ENCODE peak calls at places on chromosomes 2 and 18, in five cellular contexts. G is OCI-LY7, Z is stomach, L is tibial artery, P is kidney. M is an unnamed sample.

GRCh38 chr2:163558286-163559009 is 177.4 kb downstream of the FIGN start:
- DNase-seq in G (no peak), Z (no peak), L (no peak), P (no peak), M (no peak)

GRCh38 chr2:203155406-203155805 is 83.4 kb upstream of the CYP20A1 start:
- DNase-seq in G (peak), Z (no peak), L (no peak), P (no peak), M (peak)

GRCh38 chr2:214465386-214466146 is 54.7 kb downstream of the VWC2L start:
- DNase-seq in G (no peak), Z (no peak), L (peak), P (no peak), M (no peak)

GRCh38 chr2:121340926-121341325 is 55.9 kb upstream of the TFCP2L1 start:
- DNase-seq in G (no peak), Z (no peak), L (no peak), P (no peak), M (no peak)

GRCh38 chr2:230360028-230360427 is 33.0 kb downstream of the SP140L start:
- DNase-seq in G (no peak), Z (no peak), L (no peak), P (no peak), M (no peak)

GRCh38 chr2:235468978-235469694 is 24.7 kb upstream of the AGAP1 start:
- DNase-seq in G (no peak), Z (peak), L (peak), P (no peak), M (no peak)

GRCh38 chr2:174965992-174966789 is 39.0 kb downstream of the CHN1 start:
- DNase-seq in G (no peak), Z (no peak), L (no peak), P (no peak), M (peak)

GRCh38 chr2:112163541-112163981 is 25.4 kb downstream of the FBLN7 start:
- DNase-seq in G (no peak), Z (no peak), L (no peak), P (peak), M (no peak)

GRCh38 chr2:230913406-230913805 is 11.6 kb downstream of the GPR55 start:
- DNase-seq in G (peak), Z (peak), L (no peak), P (no peak), M (peak)

GRCh38 chr2:64847930-64848329 is 141.3 kb upstream of the SLC1A4 start:
- DNase-seq in G (no peak), Z (no peak), L (peak), P (no peak), M (no peak)
- H3K27ac ChIP-seq in G (no peak), Z (no peak), L (no peak), P (no peak), M (no peak)

DNA sequence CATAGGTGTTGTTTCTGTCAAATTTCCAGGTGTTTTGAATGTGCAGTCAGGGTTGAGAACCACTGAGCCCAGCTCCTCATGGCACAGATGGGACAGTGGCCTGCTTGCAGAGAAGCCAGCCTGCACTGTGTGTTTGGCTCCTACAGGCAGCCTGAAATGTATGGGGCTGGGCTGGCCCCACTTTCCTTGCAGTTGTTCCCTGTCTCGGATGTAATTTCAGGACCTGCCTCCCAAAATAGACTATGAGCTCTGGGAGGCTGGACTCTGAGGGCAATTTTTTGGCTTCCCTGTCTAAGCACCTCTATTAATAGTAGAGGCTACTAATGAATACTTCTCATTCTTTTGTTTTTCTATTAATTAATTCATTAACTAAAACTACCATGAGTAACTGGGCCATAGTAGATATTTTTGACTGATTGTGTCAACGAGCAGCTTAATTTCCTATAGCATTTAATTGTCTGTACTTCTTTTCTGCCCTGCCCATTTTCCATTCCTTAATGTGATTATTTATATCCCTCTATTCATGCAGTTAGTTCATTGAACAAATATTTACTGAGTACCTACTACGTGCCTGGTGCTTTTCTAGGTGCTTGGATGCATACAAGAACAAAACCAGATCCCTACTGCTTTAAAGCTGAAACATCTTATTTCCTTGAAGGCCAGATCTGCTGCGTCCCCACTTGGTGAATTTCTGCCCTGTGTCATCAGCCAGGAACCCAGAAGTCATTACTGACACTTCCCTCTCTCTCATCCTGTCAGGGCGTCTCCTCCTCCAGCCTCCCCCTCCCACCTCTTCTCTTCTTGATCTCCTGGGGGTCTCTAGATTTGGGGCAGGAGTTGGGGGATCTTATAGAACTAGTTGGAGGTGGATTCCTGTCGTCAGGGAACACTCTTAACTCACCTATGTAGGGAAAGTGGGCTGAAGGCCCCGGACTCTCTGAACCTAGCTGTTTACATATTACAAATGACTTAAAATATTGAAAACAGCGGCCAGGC is 16.3 kb downstream of the DYSF start:
- DNase-seq in G (no peak), Z (no peak), L (no peak), P (no peak), M (no peak)
- H3K27ac ChIP-seq in G (no peak), Z (no peak), L (no peak), P (no peak), M (no peak)

DNA sequence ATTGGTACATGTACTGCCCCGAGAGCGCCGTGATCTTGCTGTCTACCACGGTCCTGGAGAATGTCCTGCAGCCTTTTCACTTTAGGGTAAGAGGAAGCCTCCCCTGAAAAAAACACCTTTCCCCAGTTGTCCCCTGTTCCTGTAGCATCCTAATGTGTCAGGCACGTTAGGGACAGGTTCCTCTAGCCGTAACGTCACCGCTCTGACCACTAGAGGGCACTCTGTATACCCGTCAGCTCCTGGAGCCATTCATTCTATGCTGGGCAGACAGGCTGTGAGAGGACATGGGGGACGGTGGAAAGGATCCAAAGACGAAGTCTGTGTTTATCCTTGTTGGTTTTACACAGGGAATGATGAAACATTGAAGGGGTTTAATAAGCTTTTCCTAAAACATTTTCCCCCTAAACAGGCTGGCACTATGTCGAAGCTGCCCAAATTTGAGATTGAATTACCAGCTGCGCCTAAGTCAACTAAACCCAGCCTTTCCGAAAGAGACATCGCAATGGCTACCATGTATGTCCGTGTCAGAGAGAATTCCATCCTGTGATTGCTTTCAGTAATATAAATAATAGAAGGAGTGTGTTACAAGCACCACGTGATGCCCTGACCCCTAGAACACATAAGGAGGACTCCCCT is 12.7 kb downstream of the RMC1 start:
- DNase-seq in G (peak), Z (peak), L (peak), P (no peak), M (peak)
- H3K27ac ChIP-seq in G (no peak), Z (no peak), L (no peak), P (no peak), M (no peak)

DNA sequence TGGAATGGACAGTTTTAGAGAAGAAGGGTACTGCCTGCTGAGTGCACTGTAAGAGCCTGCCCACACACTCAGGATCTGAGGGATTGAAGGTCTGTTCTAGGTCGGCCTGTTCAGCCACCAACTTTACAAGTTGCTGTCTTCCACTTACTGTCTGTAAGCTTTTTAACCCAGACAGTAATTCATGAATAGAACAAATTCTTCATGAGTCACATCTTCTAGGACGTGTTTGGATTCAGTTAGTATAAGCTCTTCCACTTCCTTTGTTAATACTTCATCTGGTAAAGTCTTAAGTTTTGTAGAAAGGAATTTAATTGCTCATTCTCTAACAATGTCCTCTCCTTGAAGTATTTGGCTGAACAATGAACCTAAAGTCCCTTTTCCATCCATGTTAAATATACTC is 74.6 kb downstream of the PDE11A start:
- DNase-seq in G (no peak), Z (no peak), L (no peak), P (no peak), M (no peak)
- H3K27ac ChIP-seq in G (no peak), Z (no peak), L (no peak), P (no peak), M (no peak)

DNA sequence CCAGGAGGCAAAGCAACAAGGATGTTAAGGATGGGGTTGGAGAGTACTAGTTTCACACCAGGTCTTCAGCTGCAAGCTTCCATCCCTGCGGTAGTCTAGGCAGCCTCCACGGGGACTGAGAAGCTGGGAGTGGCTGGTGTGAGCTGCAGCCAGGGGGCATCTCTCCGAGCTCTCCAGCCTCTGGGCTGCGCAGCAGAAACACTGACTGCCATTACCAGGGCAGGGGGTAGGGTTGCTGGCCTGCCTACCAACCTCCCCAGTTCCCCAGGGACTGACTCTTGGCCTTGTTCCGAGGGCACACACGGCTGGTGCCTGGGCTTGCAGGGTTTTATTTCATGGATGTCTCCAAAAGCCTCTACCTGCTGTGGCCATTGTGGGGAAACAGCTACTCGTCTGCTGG is 15.9 kb downstream of the GATA6 start:
- DNase-seq in G (no peak), Z (no peak), L (peak), P (no peak), M (no peak)
- H3K27ac ChIP-seq in G (no peak), Z (peak), L (peak), P (no peak), M (no peak)

GRCh38 chr18:34592961-34593382 is 117.1 kb upstream of the DTNA start:
- DNase-seq in G (no peak), Z (peak), L (peak), P (peak), M (no peak)
- H3K27ac ChIP-seq in G (no peak), Z (peak), L (peak), P (peak), M (no peak)

GRCh38 chr18:53984021-53984420 is 240.4 kb downstream of the MBD2 start:
- DNase-seq in G (no peak), Z (no peak), L (no peak), P (no peak), M (no peak)
- H3K27ac ChIP-seq in G (no peak), Z (no peak), L (no peak), P (no peak), M (no peak)

GRCh38 chr18:80177128-80177527 is 68.1 kb downstream of the ADNP2 start:
- DNase-seq in G (no peak), Z (no peak), L (no peak), P (no peak), M (no peak)
- H3K27ac ChIP-seq in G (no peak), Z (no peak), L (no peak), P (no peak), M (no peak)

GRCh38 chr2:110796724-110797301 is 64.4 kb downstream of the ACOXL start:
- DNase-seq in G (no peak), Z (peak), L (no peak), P (no peak), M (no peak)
- H3K27ac ChIP-seq in G (no peak), Z (no peak), L (no peak), P (no peak), M (no peak)

M was measured in MM.1S.